ENCODE peak calls at places on chromosomes 13 and 19, in five cellular contexts. U is brain microvascular endothelial cell; M is type B pancreatic cell; G is CD8-positive, alpha-beta T cell; V is body of pancreas. J is an unnamed sample.

GRCh38 chr19:49348305-49349188 is 13.3 kb downstream of the CD37 start:
- DNase-seq in G (no peak), M (no peak), U (no peak), V (no peak), J (no peak)

GRCh38 chr13:38398810-38399493 is 49.3 kb downstream of the UFM1 start:
- DNase-seq in U (peak), G (no peak), V (no peak), M (no peak), J (no peak)

GRCh38 chr19:40154121-40154680 is 37.0 kb upstream of the MAP3K10 start:
- DNase-seq in V (no peak), G (no peak), M (no peak), U (no peak), J (no peak)

GRCh38 chr13:92901739-92902138 is 324.9 kb upstream of the GPC6 start:
- DNase-seq in G (no peak), V (no peak), U (no peak), M (no peak), J (no peak)

GRCh38 chr13:40968416-40969000 is 50.6 kb downstream of the ELF1 start:
- DNase-seq in V (no peak), G (no peak), U (no peak), M (no peak), J (no peak)

GRCh38 chr13:30797847-30798246 is 62.5 kb downstream of the ALOX5AP start:
- DNase-seq in M (no peak), G (no peak), V (no peak), U (no peak), J (no peak)

GRCh38 chr13:83167203-83167602 is 715.1 kb downstream of the SLITRK1 start:
- DNase-seq in U (no peak), V (no peak), M (no peak), G (no peak), J (no peak)

GRCh38 chr19:29630661-29631060 is 24.6 kb downstream of the POP4 start:
- DNase-seq in V (no peak), U (no peak), M (no peak), G (no peak), J (no peak)

GRCh38 chr13:24511019-24511823 is 1.4 kb downstream of the PARP4 start:
- DNase-seq in G (no peak), V (no peak), M (no peak), U (peak), J (peak)

GRCh38 chr19:49863935-49864320 is 3.4 kb downstream of the PNKP start:
- DNase-seq in M (no peak), V (no peak), G (no peak), U (no peak), J (no peak)

GRCh38 chr13:26482451-26483197 is 74.9 kb upstream of the WASF3 start:
- DNase-seq in U (peak), V (peak), G (peak), M (no peak), J (peak)
- TF ChIP-seq CTCF in U (peak), V (peak), G (peak), M (peak), J (peak)

DNA sequence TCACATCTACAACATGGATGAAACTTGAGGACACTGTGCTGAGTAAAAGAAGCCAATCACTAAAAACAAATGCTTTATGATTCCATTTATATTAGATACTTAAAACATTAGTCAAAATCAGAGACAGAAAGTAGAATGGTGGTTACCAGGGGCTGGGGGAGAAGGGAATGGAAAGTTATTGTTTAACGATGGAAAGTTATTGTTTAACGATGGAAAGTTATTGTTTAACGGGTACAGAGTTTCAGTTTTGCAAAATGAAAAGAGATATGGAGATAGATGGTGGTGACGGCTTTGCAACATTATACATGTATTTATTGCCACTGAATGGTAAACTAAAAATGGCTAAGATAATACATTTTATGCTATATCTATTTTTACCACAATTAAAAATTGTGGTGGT is 160.6 kb downstream of the TUBA3C start:
- DNase-seq in U (no peak), G (no peak), M (no peak), V (no peak), J (no peak)
- TF ChIP-seq CTCF in U (no peak), G (no peak), M (no peak), V (no peak), J (no peak)

GRCh38 chr19:12137541-12137940 is 2.6 kb downstream of the ZNF20 start:
- DNase-seq in V (no peak), M (no peak), G (no peak), U (no peak), J (no peak)
- TF ChIP-seq CTCF in V (peak), M (no peak), G (peak), U (peak), J (no peak)

GRCh38 chr13:26062853-26063444 is 11.1 kb upstream of the SHISA2 start:
- DNase-seq in V (peak), G (no peak), M (no peak), U (peak), J (peak)
- TF ChIP-seq CTCF in V (peak), G (peak), M (peak), U (peak), J (peak)

J was measured in Calu3.